ENCODE peak calls at places on chromosomes 5 and 9, in five cellular contexts. Y is A549, U is lung, E is B cell, L is fibroblast of pulmonary artery. B is an unnamed sample.

GRCh38 chr5:175123542-175123941 is 320.4 kb downstream of the DRD1 start:
- DNase-seq in Y (no peak), U (no peak), E (no peak), L (no peak), B (no peak)

GRCh38 chr9:127876026-127876763 is 1.3 kb downstream of the AK1 start:
- DNase-seq in Y (no peak), U (peak), E (no peak), L (no peak), B (no peak)

GRCh38 chr5:40486437-40487270 is 193.1 kb upstream of the PTGER4 start:
- DNase-seq in Y (no peak), U (no peak), E (no peak), L (peak), B (no peak)

GRCh38 chr5:115050860-115051259 is 118.8 kb downstream of the TRIM36 start:
- DNase-seq in Y (no peak), U (no peak), E (no peak), L (peak), B (no peak)

GRCh38 chr5:110441035-110441434 is 285.4 kb downstream of the TMEM232 start:
- DNase-seq in Y (no peak), U (no peak), E (no peak), L (peak), B (no peak)

GRCh38 chr5:177003649-177004048 is 2.9 kb downstream of the UIMC1 start:
- DNase-seq in Y (no peak), U (no peak), E (no peak), L (no peak), B (no peak)

GRCh38 chr5:123120197-123120596 is 31.2 kb downstream of the PRDM6 start:
- DNase-seq in Y (peak), U (no peak), E (no peak), L (no peak), B (no peak)

GRCh38 chr9:129333961-129334743 is 156.1 kb upstream of the IER5L start:
- DNase-seq in Y (peak), U (peak), E (no peak), L (peak), B (no peak)

GRCh38 chr9:84212982-84213381 is 127.6 kb downstream of the SLC28A3 start:
- DNase-seq in Y (no peak), U (no peak), E (no peak), L (no peak), B (no peak)

GRCh38 chr5:149030392-149030791 is 32.5 kb downstream of the SH3TC2 start:
- DNase-seq in Y (no peak), U (no peak), E (no peak), L (no peak), B (no peak)

GRCh38 chr9:125992557-125992956 is 245.4 kb downstream of the PBX3 start:
- DNase-seq in Y (no peak), U (no peak), E (no peak), L (no peak), B (no peak)

GRCh38 chr5:16945163-16945562 is 9.1 kb upstream of the MYO10 start:
- DNase-seq in Y (no peak), U (no peak), E (no peak), L (no peak), B (no peak)

GRCh38 chr9:83935276-83935890 is 14.2 kb upstream of the KIF27 start:
- DNase-seq in Y (no peak), U (no peak), E (no peak), L (peak), B (no peak)

GRCh38 chr9:82883436-82883835 is 179.5 kb downstream of the RASEF start:
- DNase-seq in Y (no peak), U (no peak), E (no peak), L (no peak), B (no peak)

GRCh38 chr5:119136666-119137318 is 65.9 kb downstream of the DMXL1 start:
- DNase-seq in Y (no peak), U (no peak), E (no peak), L (no peak), B (no peak)

GRCh38 chr9:91239367-91240111 is 122.2 kb downstream of the AUH start:
- DNase-seq in Y (no peak), U (no peak), E (no peak), L (no peak), B (no peak)

GRCh38 chr5:2173067-2173466 is 290.3 kb upstream of the IRX4 start:
- DNase-seq in Y (no peak), U (no peak), E (no peak), L (no peak), B (no peak)

GRCh38 chr9:105290401-105290800 is 46.0 kb downstream of the SLC44A1 start:
- DNase-seq in Y (no peak), U (no peak), E (no peak), L (peak), B (no peak)

GRCh38 chr9:104743377-104743985 is 4.0 kb upstream of the NIPSNAP3A start:
- DNase-seq in Y (peak), U (no peak), E (peak), L (peak), B (no peak)

GRCh38 chr9:123725389-123725788 is 204.5 kb downstream of the DENND1A start:
- DNase-seq in Y (no peak), U (no peak), E (no peak), L (no peak), B (no peak)

GRCh38 chr5:55372130-55372925 is 64.5 kb downstream of the MTREX start:
- DNase-seq in Y (no peak), U (no peak), E (no peak), L (no peak), B (no peak)

GRCh38 chr5:178104492-178104891 is 8.8 kb upstream of the N4BP3 start:
- DNase-seq in Y (no peak), U (no peak), E (no peak), L (no peak), B (no peak)

GRCh38 chr5:56693220-56693579 is 122.1 kb upstream of the MAP3K1 start:
- DNase-seq in Y (no peak), U (no peak), E (no peak), L (no peak), B (no peak)

GRCh38 chr5:10688651-10689171 is 72.3 kb downstream of the DAP start:
- DNase-seq in Y (no peak), U (no peak), E (no peak), L (no peak), B (no peak)

GRCh38 chr5:107805819-107806218 is 135.1 kb upstream of the EFNA5 start:
- DNase-seq in Y (no peak), U (no peak), E (no peak), L (no peak), B (no peak)

GRCh38 chr5:98372351-98372750 is 401.1 kb upstream of the RGMB start:
- DNase-seq in Y (no peak), U (no peak), E (no peak), L (peak), B (no peak)

GRCh38 chr5:168404366-168404765 is 81.9 kb upstream of the RARS1 start:
- DNase-seq in Y (no peak), U (no peak), E (no peak), L (peak), B (no peak)

GRCh38 chr9:133846483-133847090 is 108.4 kb upstream of the SARDH start:
- DNase-seq in Y (no peak), U (no peak), E (no peak), L (no peak), B (no peak)

GRCh38 chr5:124649548-124650501 is 96.6 kb downstream of the ZNF608 start:
- DNase-seq in Y (no peak), U (peak), E (peak), L (peak), B (peak)

GRCh38 chr9:5052858-5053257 is 67.8 kb downstream of the JAK2 start:
- DNase-seq in Y (no peak), U (no peak), E (no peak), L (peak), B (no peak)

GRCh38 chr9:811101-811531 is 30.4 kb upstream of the DMRT1 start:
- DNase-seq in Y (peak), U (peak), E (no peak), L (no peak), B (no peak)

GRCh38 chr9:100309992-100310391 is 42.8 kb downstream of the TEX10 start:
- DNase-seq in Y (no peak), U (no peak), E (no peak), L (peak), B (no peak)

GRCh38 chr9:20558609-20559016 is 63.7 kb downstream of the MLLT3 start:
- DNase-seq in Y (peak), U (no peak), E (no peak), L (peak), B (no peak)

GRCh38 chr5:14267166-14267838 is 124.2 kb downstream of the TRIO start:
- DNase-seq in Y (no peak), U (no peak), E (no peak), L (no peak), B (no peak)

GRCh38 chr5:59640411-59640810 is 253.1 kb downstream of the PDE4D start:
- DNase-seq in Y (no peak), U (no peak), E (no peak), L (peak), B (no peak)

GRCh38 chr5:35488786-35489185 is 128.9 kb upstream of the SPEF2 start:
- DNase-seq in Y (no peak), U (no peak), E (no peak), L (no peak), B (no peak)

GRCh38 chr9:71504636-71505035 is 263.7 kb downstream of the CEMIP2 start:
- DNase-seq in Y (no peak), U (no peak), E (no peak), L (no peak), B (no peak)

GRCh38 chr5:76472338-76473336 is 69.6 kb downstream of the IQGAP2 start:
- DNase-seq in Y (peak), U (no peak), E (no peak), L (no peak), B (no peak)

GRCh38 chr9:112711050-112711689 is 6.7 kb downstream of the INIP start:
- DNase-seq in Y (no peak), U (no peak), E (no peak), L (peak), B (no peak)

GRCh38 chr9:112703304-112703703 is 14.6 kb downstream of the INIP start:
- DNase-seq in Y (no peak), U (no peak), E (no peak), L (no peak), B (no peak)

GRCh38 chr9:112700080-112700479 is 17.8 kb downstream of the INIP start:
- DNase-seq in Y (no peak), U (no peak), E (no peak), L (no peak), B (no peak)

GRCh38 chr9:112705773-112706427 is 12.0 kb downstream of the INIP start:
- DNase-seq in Y (no peak), U (no peak), E (no peak), L (peak), B (no peak)
- TF ChIP-seq CTCF in Y (peak), U (no peak), E (no peak), L (peak), B (no peak)

GRCh38 chr9:135478858-135479468 is 619 bp upstream of the PPP1R26 start:
- DNase-seq in Y (peak), U (peak), E (peak), L (peak), B (no peak)

GRCh38 chr9:135479469-135480052 is at the start of gene PPP1R26:
- DNase-seq in Y (no peak), U (no peak), E (peak), L (no peak), B (no peak)

GRCh38 chr9:135480942-135481315 is 1.3 kb downstream of the PPP1R26 start:
- DNase-seq in Y (no peak), U (no peak), E (no peak), L (no peak), B (no peak)

GRCh38 chr9:135482015-135482754 is 2.6 kb downstream of the PPP1R26 start:
- DNase-seq in Y (no peak), U (no peak), E (no peak), L (no peak), B (no peak)

DNA sequence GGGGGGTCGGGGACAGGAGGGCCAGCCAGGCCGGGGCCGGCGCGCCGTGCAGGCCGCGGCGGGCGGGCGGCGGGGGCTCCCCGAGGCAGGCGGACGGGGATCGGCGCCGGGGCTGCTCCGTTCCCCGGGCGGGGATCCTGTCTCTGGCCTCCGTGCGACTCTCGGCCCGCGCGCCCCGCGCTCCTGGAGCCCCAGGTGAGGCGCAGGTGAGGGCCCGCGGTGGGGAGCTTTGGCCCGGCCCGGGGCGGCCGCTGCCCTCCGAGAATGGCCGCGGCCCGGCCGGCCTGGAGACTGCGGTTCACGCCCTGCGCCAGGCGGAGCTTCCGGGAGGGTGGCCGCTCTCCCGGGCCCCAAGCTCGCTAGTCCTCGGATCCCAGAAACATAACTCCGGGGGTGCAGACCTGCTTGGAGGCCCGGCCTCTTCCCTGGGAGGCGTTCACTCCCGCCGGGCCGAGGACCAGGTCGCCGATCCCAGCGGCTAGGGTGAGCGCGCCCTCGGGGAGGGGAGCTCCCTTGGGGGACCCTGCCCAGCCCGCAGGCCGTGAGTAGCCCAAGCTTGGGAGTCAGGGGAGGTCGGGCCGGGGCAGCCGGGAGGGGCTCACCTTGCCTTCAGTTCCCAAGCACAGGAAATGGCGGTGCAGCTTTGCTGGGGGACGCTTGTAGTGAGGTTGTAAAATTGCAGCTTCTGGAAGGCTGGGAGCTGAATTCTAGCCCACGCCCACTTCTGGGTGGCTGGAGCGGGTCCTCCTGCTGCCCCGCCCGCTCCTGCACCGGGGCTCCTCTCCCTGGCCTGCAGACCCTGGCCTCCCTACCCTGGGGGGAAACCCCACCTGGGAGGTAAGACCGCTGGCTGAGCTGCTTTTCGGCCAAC is 724 bp downstream of the PPP1R26 start:
- DNase-seq in Y (peak), U (no peak), E (peak), L (peak), B (no peak)
- TF ChIP-seq CTCF in Y (no peak), U (no peak), E (no peak), L (no peak), B (no peak)

DNA sequence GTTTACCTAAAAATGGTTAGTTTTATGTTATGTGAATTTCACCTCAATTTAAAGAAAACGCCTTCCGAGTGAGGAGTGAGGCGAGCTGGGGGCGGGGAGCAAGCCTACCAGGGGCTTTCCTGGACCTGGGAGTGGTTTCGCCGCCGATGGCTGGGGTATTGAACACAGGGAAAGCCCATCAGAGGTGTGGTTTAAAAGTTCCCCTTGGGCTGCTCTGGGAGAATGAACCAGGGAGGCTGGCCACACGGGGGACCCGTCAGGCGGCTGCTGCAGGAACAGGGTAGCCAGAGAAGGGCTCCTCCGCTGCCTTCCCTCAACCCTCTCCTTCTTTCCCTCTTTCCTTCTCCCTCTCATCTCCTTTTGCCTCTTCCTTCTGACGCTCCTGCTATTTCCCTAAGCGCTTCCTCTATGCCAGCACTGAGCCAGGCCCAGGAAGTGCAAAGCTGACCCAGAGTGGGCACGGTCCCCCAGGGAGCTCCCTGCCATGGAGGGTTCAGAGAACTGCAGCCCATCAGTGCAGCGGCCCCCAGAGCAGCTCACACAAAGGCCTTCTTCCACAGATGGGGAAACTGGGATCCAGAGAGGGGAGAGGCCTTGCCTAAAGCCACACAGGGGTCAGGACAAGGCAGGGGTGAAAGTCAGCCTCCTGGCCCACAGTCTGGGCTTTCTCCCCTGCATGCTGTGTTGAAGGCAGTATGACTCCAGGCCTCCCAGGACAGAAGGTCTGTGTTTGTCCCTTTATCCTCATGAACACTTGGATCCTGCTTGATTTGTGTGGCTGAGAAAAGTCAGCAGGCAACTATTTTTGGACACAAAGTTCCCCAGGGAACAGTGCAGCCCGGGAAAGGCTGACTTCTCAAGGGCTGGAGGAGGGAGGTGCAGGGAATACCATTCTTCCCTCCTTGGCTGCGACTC is 4.6 kb downstream of the AKNA start:
- DNase-seq in Y (no peak), U (no peak), E (peak), L (peak), B (peak)
- TF ChIP-seq CTCF in Y (no peak), U (no peak), E (peak), L (peak), B (no peak)

GRCh38 chr9:108813951-108814601 is 41.7 kb downstream of the ACTL7B start:
- DNase-seq in Y (peak), U (no peak), E (no peak), L (peak), B (no peak)
- TF ChIP-seq CTCF in Y (peak), U (no peak), E (peak), L (peak), B (no peak)

B was measured in natural killer cell.